ENCODE peak calls at places on chromosomes 5 and 9, in four cellular contexts. F, R, D and Z are unnamed samples.

GRCh38 chr9:83154821-83155220 is 91.9 kb upstream of the RASEF start:
- DNase-seq in R (no peak), D (no peak), F (no peak), Z (no peak)

GRCh38 chr9:93188426-93189368 is 4.8 kb downstream of the WNK2 start:
- DNase-seq in F (no peak), R (no peak), D (no peak), Z (no peak)

GRCh38 chr9:89723696-89724095 is 118.9 kb downstream of the GADD45G start:
- DNase-seq in F (no peak), R (no peak), D (no peak), Z (no peak)

GRCh38 chr9:69299316-69299715 is 25.7 kb upstream of the ENTREP1 start:
- DNase-seq in D (no peak), F (no peak), R (no peak), Z (no peak)

GRCh38 chr5:177049285-177049684 is 26.8 kb downstream of the ZNF346 start:
- DNase-seq in R (no peak), D (no peak), F (no peak), Z (no peak)

GRCh38 chr9:115989816-115990215 is 163.8 kb upstream of the PAPPA start:
- DNase-seq in F (no peak), R (no peak), D (no peak), Z (no peak)

GRCh38 chr9:129494113-129494789 is 126.7 kb downstream of the C9orf50 start:
- DNase-seq in D (no peak), F (no peak), R (no peak), Z (peak)

GRCh38 chr5:124645396-124645795 is 101.0 kb downstream of the ZNF608 start:
- DNase-seq in R (no peak), F (no peak), D (no peak), Z (no peak)

GRCh38 chr9:76424491-76424890 is 30.3 kb upstream of the RFK start:
- DNase-seq in F (no peak), D (no peak), R (no peak), Z (no peak)

GRCh38 chr9:99385814-99386279 is 163.8 kb downstream of the SEC61B start:
- DNase-seq in D (no peak), F (no peak), R (peak), Z (no peak)

GRCh38 chr5:80508844-80509243 is 20.9 kb downstream of the FAM151B start:
- DNase-seq in D (no peak), F (no peak), R (no peak), Z (no peak)

GRCh38 chr9:18622186-18622836 is 148.4 kb downstream of the ADAMTSL1 start:
- DNase-seq in F (no peak), R (no peak), D (no peak), Z (no peak)

GRCh38 chr5:61916621-61917620 is 389.1 kb upstream of the KIF2A start:
- DNase-seq in F (no peak), D (peak), R (no peak), Z (no peak)

GRCh38 chr9:106583751-106584150 is 279.2 kb upstream of the ZNF462 start:
- DNase-seq in D (peak), F (no peak), R (no peak), Z (no peak)

GRCh38 chr9:76835571-76836283 is 70.2 kb downstream of the PRUNE2 start:
- DNase-seq in F (no peak), D (no peak), R (no peak), Z (no peak)

GRCh38 chr5:60492958-60493357 is 207.0 kb downstream of the DEPDC1B start:
- DNase-seq in R (no peak), F (no peak), D (peak), Z (no peak)

GRCh38 chr9:85516976-85517637 is 224.6 kb downstream of the AGTPBP1 start:
- DNase-seq in D (peak), F (no peak), R (no peak), Z (no peak)

GRCh38 chr9:126618200-126618589 is 4.5 kb downstream of the LMX1B start:
- DNase-seq in R (no peak), F (no peak), D (no peak), Z (no peak)

GRCh38 chr5:56735845-56736641 is 79.3 kb upstream of the MAP3K1 start:
- DNase-seq in D (no peak), R (no peak), F (no peak), Z (no peak)

GRCh38 chr9:136761545-136761981 is 2.8 kb downstream of the LCN15 start:
- DNase-seq in R (no peak), F (no peak), D (no peak), Z (no peak)

GRCh38 chr9:114025760-114026159 is 52.3 kb downstream of the AMBP start:
- DNase-seq in F (no peak), R (no peak), D (no peak), Z (no peak)

GRCh38 chr9:113600871-113601545 is 137.5 kb downstream of the RGS3 start:
- DNase-seq in D (no peak), R (no peak), F (no peak), Z (no peak)

GRCh38 chr5:45601424-45601823 is 94.8 kb downstream of the HCN1 start:
- DNase-seq in D (no peak), F (no peak), R (no peak), Z (no peak)

GRCh38 chr5:132506094-132506692 is 15.6 kb upstream of the IRF1 start:
- DNase-seq in R (no peak), D (no peak), F (no peak), Z (no peak)

GRCh38 chr5:127909078-127909477 is 174.5 kb upstream of the SLC12A2 start:
- DNase-seq in D (no peak), R (no peak), F (peak), Z (peak)

GRCh38 chr5:90390326-90390725 is 19.2 kb downstream of the CETN3 start:
- DNase-seq in F (no peak), R (no peak), D (no peak), Z (no peak)

GRCh38 chr9:115606851-115607250 is 488.9 kb upstream of the TNC start:
- DNase-seq in D (no peak), F (no peak), R (no peak), Z (no peak)

GRCh38 chr5:150653145-150653761 is 7.8 kb upstream of the MYOZ3 start:
- DNase-seq in F (no peak), R (no peak), D (no peak), Z (no peak)

GRCh38 chr5:168244838-168245555 is 46.4 kb upstream of the WWC1 start:
- DNase-seq in D (no peak), R (no peak), F (no peak), Z (no peak)

GRCh38 chr9:37984672-37985611 is 81.0 kb upstream of the SLC25A51 start:
- DNase-seq in R (peak), F (no peak), D (no peak), Z (no peak)

GRCh38 chr5:148011407-148012124 is 52.2 kb upstream of the SPINK5 start:
- DNase-seq in R (no peak), F (no peak), D (peak), Z (no peak)

GRCh38 chr5:56026863-56027300 is 32.1 kb upstream of the IL6ST start:
- DNase-seq in R (no peak), F (no peak), D (peak), Z (no peak)

GRCh38 chr5:38420691-38421395 is 135.6 kb downstream of the LIFR start:
- DNase-seq in R (peak), F (peak), D (no peak), Z (peak)

GRCh38 chr5:22892441-22892840 is 39.3 kb upstream of the CDH12 start:
- DNase-seq in F (no peak), D (no peak), R (no peak), Z (no peak)

GRCh38 chr5:123514615-123515355 is 2.8 kb downstream of the CSNK1G3 start:
- DNase-seq in F (no peak), D (no peak), R (no peak), Z (no peak)

GRCh38 chr9:131678499-131679111 is 61.3 kb downstream of the RAPGEF1 start:
- DNase-seq in D (peak), F (no peak), R (peak), Z (no peak)

GRCh38 chr5:88786217-88786560 is 96.8 kb downstream of the MEF2C start:
- DNase-seq in D (no peak), R (no peak), F (no peak), Z (no peak)

GRCh38 chr5:41636605-41637004 is 126.2 kb upstream of the PLCXD3 start:
- DNase-seq in R (no peak), F (peak), D (no peak), Z (peak)

GRCh38 chr9:105457560-105458294 is 9.9 kb downstream of the FSD1L start:
- DNase-seq in F (no peak), R (peak), D (no peak), Z (no peak)

GRCh38 chr5:4142842-4143241 is 547.2 kb downstream of the IRX1 start:
- DNase-seq in F (no peak), R (no peak), D (no peak), Z (no peak)
- TF ChIP-seq CTCF in F (peak), R (no peak), D (no peak), Z (no peak)

DNA sequence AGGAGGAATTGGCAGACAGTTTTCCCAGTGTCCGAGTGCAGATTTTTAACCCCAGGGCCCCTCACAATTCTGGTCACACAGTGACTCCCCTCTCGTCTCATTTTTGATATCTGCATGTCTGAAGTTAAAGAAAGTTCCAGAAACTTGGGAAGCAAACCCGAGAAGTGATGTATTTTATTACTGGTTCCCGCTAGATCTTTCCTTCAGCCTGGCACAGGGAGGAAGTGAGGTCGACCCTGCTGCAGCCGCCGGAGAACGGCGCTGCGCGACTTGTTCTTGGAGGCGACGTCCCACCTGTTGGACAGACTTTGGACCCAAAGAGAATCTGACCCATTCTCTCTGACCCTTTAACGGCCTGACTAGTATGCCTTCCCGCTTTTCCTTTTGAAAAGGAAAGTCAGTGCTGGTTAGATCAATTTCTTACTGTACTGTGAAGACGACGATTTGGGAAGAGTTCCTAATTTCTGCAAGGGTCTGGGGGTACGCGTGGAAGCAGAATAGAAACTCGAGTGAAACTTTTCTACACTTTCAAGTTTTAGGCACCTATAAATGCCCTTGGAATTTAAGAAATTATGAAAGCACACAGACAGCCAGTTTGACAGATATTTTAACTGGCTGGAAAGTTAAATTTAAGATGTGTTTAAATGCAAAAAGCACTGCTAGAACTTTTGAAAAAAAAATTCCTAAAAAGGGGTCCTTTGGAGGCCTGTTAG is 748 bp downstream of the OTULIN start:
- DNase-seq in F (peak), R (peak), D (no peak), Z (peak)
- TF ChIP-seq CTCF in F (no peak), R (no peak), D (no peak), Z (peak)

GRCh38 chr5:74093501-74093993 is 467.6 kb downstream of the ARHGEF28 start:
- DNase-seq in D (no peak), F (no peak), R (no peak), Z (no peak)
- TF ChIP-seq CTCF in D (no peak), F (no peak), R (no peak), Z (no peak)

DNA sequence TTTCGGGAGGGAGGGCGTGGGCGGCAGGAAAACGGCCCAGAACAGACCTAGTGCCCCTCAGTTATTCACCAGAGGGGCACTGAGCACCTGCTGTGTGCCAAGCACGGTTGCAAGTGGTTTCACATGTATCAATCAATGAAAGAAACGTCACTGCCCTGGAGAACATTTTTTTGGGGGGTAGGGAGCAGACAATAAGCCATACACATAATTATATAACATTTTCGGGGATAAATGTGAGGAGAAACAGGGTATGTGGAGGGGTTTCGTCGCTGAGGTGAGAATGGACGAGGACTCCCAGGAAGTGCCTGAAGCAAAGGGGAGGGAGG is 444 bp upstream of the ZNF354A start:
- DNase-seq in F (no peak), D (no peak), R (no peak), Z (peak)
- TF ChIP-seq CTCF in F (no peak), D (no peak), R (no peak), Z (no peak)

DNA sequence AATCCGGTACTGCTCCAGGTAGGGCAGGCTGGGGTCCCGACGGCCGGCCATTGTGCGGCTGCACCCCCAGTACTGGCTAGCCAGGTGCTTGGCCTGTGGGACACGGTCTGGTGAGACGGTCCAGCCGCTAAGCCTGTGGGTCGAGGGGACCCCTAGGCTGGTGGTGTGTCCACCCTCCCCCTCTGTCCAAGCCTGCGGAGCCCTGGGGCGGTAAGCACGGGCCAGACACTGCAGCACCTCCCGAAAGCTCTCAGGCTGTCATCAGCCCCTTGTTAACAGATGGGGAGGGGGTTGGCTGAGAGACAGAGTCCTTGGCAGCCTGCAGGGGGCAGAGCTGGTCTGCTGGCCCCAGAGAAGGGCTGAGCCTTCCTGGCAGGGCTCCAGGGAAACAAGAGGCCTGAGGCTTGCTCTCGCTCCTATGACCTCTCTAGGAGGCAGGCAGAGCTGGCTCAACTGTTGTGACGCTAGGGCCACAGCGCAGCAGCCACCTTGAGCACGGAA is 11.8 kb upstream of the MRNIP start:
- DNase-seq in D (no peak), F (peak), R (peak), Z (no peak)
- TF ChIP-seq CTCF in D (peak), F (peak), R (peak), Z (peak)

GRCh38 chr5:157269165-157269671 is 3.3 kb downstream of the CYFIP2 start:
- DNase-seq in F (no peak), R (no peak), D (no peak), Z (no peak)

GRCh38 chr5:157267766-157268480 is 2.0 kb downstream of the CYFIP2 start:
- DNase-seq in F (no peak), R (peak), D (no peak), Z (no peak)

GRCh38 chr5:157267025-157267424 is 1.1 kb downstream of the CYFIP2 start:
- DNase-seq in D (no peak), R (no peak), F (no peak), Z (no peak)

GRCh38 chr5:157265714-157266285 is at the start of gene CYFIP2:
- DNase-seq in F (peak), D (no peak), R (peak), Z (no peak)

DNA sequence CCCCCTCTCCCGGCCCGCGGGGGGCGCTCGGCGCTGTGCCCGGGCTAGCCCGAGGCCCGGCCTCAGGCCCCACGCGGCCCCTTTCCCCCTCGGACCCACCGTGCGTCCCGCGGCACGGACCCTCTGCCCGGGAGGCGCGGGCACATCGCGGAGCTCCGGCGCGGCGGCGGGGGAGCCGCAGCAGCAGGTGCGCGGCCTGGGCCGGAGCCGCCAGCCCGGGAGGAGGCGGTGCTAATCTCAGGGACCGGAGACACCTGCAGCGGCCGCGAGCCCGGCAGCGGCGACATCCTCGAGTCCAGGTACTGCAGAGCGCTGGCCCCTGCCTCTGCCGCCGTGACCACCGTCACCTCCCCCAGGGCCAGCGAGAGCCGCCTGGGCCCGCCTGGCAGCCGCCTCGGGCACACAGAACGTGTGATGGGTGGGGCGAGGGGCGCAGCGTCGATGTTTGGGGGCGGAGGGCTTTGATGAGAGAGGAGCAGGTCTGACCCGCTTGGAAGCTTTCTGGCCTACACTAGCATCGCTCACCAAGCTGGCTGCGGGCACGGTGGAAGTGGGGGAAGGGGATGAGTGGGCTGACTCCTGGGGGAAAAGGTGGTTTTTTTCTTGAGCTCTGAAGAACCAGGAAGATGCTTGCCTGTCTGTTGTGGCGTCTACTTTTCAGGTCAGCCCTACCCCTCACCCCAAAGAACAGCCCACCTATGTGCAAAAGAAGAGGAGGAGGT is 524 bp downstream of the CYFIP2 start:
- DNase-seq in R (no peak), D (no peak), F (peak), Z (no peak)
- TF ChIP-seq CTCF in R (no peak), D (no peak), F (no peak), Z (no peak)

GRCh38 chr5:111689576-111689975 is 67.4 kb downstream of the NREP start:
- DNase-seq in R (no peak), F (no peak), D (no peak), Z (no peak)

GRCh38 chr5:111681791-111682190 is 75.2 kb downstream of the NREP start:
- DNase-seq in F (no peak), R (no peak), D (no peak), Z (no peak)

GRCh38 chr5:111680737-111681413 is 76.1 kb downstream of the NREP start:
- DNase-seq in F (no peak), R (peak), D (peak), Z (no peak)

GRCh38 chr5:111681414-111681790 is 75.6 kb downstream of the NREP start:
- DNase-seq in D (no peak), F (no peak), R (no peak), Z (no peak)

GRCh38 chr5:111685969-111686368 is 71.0 kb downstream of the NREP start:
- DNase-seq in F (no peak), D (no peak), R (no peak), Z (no peak)
- TF ChIP-seq CTCF in F (no peak), D (peak), R (no peak), Z (peak)

DNA sequence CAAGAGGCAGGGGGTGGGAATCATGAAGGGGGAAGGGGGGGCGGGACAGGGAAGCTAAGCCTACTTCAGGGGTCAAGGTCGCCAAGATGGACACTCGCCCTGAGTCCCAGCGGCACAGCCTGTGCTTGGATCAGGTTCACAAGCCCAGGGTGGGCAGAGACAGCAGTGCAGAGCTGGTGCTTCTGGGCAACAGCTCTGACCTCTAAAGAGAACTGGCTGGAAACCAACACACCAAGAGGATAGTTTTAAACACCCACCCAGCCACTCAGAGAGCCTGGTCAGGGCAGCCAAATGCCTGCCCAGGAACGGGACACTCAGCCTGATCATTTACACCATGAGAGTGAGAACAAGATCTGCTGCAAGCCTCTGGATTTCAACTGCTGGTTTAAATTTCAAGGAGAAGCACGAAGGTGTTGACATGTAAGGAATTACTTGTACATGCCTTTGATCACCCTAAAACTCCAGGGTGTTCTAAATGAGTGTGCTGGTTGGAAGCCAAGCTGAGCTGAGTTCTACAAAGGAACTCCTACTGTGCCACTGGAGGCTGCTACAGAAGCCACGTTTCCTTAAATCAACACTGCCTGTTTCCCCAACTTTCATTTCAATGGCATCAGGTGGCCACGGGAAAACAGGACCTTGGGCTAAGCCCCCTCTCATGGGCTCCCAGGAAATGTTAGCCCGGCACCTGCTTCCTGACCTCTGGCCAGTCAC is 91.5 kb downstream of the TTLL11 start:
- DNase-seq in D (no peak), F (no peak), R (peak), Z (no peak)
- TF ChIP-seq CTCF in D (no peak), F (no peak), R (no peak), Z (no peak)

GRCh38 chr9:128125575-128126354 is 1.8 kb downstream of the PTGES2 start:
- DNase-seq in D (no peak), R (no peak), F (no peak), Z (no peak)

GRCh38 chr9:128124451-128124850 is 3.1 kb downstream of the PTGES2 start:
- DNase-seq in F (no peak), D (no peak), R (peak), Z (no peak)

GRCh38 chr9:128122809-128123175 is 4.7 kb downstream of the PTGES2 start:
- DNase-seq in R (peak), F (no peak), D (no peak), Z (no peak)

GRCh38 chr9:128123451-128124080 is 4.0 kb downstream of the PTGES2 start:
- DNase-seq in F (no peak), D (no peak), R (peak), Z (no peak)

GRCh38 chr9:128124873-128125574 is 2.5 kb downstream of the PTGES2 start:
- DNase-seq in D (no peak), R (peak), F (peak), Z (peak)
- TF ChIP-seq CTCF in D (peak), R (peak), F (peak), Z (peak)